ENCODE peak calls at places on chromosomes 16 and 17, in four cellular contexts. B, J, T and N are unnamed samples.

GRCh38 chr17:13337864-13338371 is 263.8 kb downstream of the HS3ST3A1 start:
- DNase-seq in J (peak), B (no peak), T (no peak), N (no peak)

GRCh38 chr17:19753049-19753444 is 4.9 kb upstream of the ALDH3A1 start:
- DNase-seq in J (no peak), T (no peak), B (peak), N (peak)

GRCh38 chr17:17114592-17115225 is 72.5 kb downstream of the MPRIP start:
- DNase-seq in T (no peak), B (no peak), J (peak), N (no peak)

GRCh38 chr16:69542974-69543373 is 22.8 kb upstream of the NFAT5 start:
- DNase-seq in J (no peak), T (no peak), B (no peak), N (no peak)

GRCh38 chr16:69187891-69188451 is 1.0 kb downstream of the SNTB2 start:
- DNase-seq in J (peak), T (no peak), B (no peak), N (peak)

GRCh38 chr16:49929606-49930005 is 73.7 kb upstream of the ZNF423 start:
- DNase-seq in B (no peak), J (no peak), T (no peak), N (peak)

GRCh38 chr17:17398928-17399926 is 77.6 kb upstream of the MED9 start:
- DNase-seq in J (no peak), B (no peak), T (no peak), N (no peak)

GRCh38 chr17:33080091-33080490 is 88.4 kb downstream of the SPACA3 start:
- DNase-seq in T (no peak), J (no peak), B (no peak), N (no peak)

GRCh38 chr16:67207857-67208524 is 9.1 kb downstream of the ELMO3 start:
- DNase-seq in B (no peak), J (no peak), T (no peak), N (no peak)

GRCh38 chr16:66260522-66261290 is 105.8 kb upstream of the CDH5 start:
- DNase-seq in J (no peak), T (no peak), B (no peak), N (no peak)

GRCh38 chr16:83231771-83232170 is 576.0 kb upstream of the HSBP1 start:
- DNase-seq in J (no peak), T (no peak), B (no peak), N (no peak)

GRCh38 chr17:64506576-64507417 is at the start of gene CEP95:
- DNase-seq in B (peak), J (peak), T (peak), N (peak)

GRCh38 chr17:27082775-27083154 is 211.1 kb upstream of the WSB1 start:
- DNase-seq in T (no peak), J (no peak), B (no peak), N (no peak)

GRCh38 chr17:16319969-16320368 is 33.3 kb downstream of the CENPV start:
- DNase-seq in J (no peak), T (no peak), B (no peak), N (no peak)

GRCh38 chr17:37570527-37571093 is 38.6 kb downstream of the SYNRG start:
- DNase-seq in J (peak), B (peak), T (no peak), N (no peak)

GRCh38 chr17:47717845-47718621 is 15.0 kb upstream of the TBX21 start:
- DNase-seq in B (no peak), J (peak), T (no peak), N (no peak)

GRCh38 chr17:34539881-34540280 is 39.5 kb upstream of the TMEM132E start:
- DNase-seq in T (no peak), B (no peak), J (no peak), N (no peak)

GRCh38 chr16:9090101-9090959 is 1.1 kb upstream of the HAPSTR1 start:
- DNase-seq in J (peak), B (no peak), T (no peak), N (peak)

GRCh38 chr16:88195911-88196465 is 186.8 kb upstream of the ZNF469 start:
- DNase-seq in T (no peak), J (no peak), B (no peak), N (peak)

GRCh38 chr17:32783602-32784001 is 93.3 kb downstream of the MYO1D start:
- DNase-seq in B (no peak), J (no peak), T (no peak), N (no peak)

GRCh38 chr16:35391328-35391727 is 1931.9 kb downstream of the TP53TG3F start:
- DNase-seq in B (peak), T (no peak), J (peak), N (no peak)

GRCh38 chr17:81115749-81116464 is 49.4 kb upstream of the PVALEF start:
- DNase-seq in B (no peak), T (no peak), J (no peak), N (no peak)